ENCODE peak calls at places on chromosomes 13 and 19, in four cellular contexts. One of them, this sample, is unnamed.

GRCh38 chr13:43368003-43368402 is 344.6 kb downstream of the DNAJC15 start:
- DNase-seq in SK-N-SH: no peak
- DNase-seq in vagina: no peak
- DNase-seq in H1: no peak
- DNase-seq in this sample: no peak

GRCh38 chr13:30510811-30511371 is 45.2 kb upstream of the HMGB1 start:
- DNase-seq in SK-N-SH: no peak
- DNase-seq in vagina: no peak
- DNase-seq in H1: no peak
- DNase-seq in this sample: no peak

GRCh38 chr19:15156391-15156790 is 44.4 kb downstream of the NOTCH3 start:
- DNase-seq in SK-N-SH: no peak
- DNase-seq in vagina: no peak
- DNase-seq in H1: no peak
- DNase-seq in this sample: no peak

GRCh38 chr19:35766571-35767104 is 8.7 kb downstream of the PROSER3 start:
- DNase-seq in SK-N-SH: no peak
- DNase-seq in vagina: no peak
- DNase-seq in H1: no peak
- DNase-seq in this sample: no peak

GRCh38 chr13:108000998-108001397 is 214.3 kb downstream of the LIG4 start:
- DNase-seq in SK-N-SH: no peak
- DNase-seq in vagina: no peak
- DNase-seq in H1: no peak
- DNase-seq in this sample: no peak

GRCh38 chr19:3094638-3095374 is 644 bp downstream of the GNA11 start:
- DNase-seq in SK-N-SH: no peak
- DNase-seq in vagina: no peak
- DNase-seq in H1: no peak
- DNase-seq in this sample: no peak

GRCh38 chr13:39462456-39462855 is 140.5 kb downstream of the LHFPL6 start:
- DNase-seq in SK-N-SH: no peak
- DNase-seq in vagina: no peak
- DNase-seq in H1: no peak
- DNase-seq in this sample: no peak

GRCh38 chr13:35213911-35214310 is 262.6 kb downstream of the MAB21L1 start:
- DNase-seq in SK-N-SH: no peak
- DNase-seq in vagina: no peak
- DNase-seq in H1: no peak
- DNase-seq in this sample: no peak

GRCh38 chr19:17873661-17874422 is 2.1 kb downstream of the SLC5A5 start:
- DNase-seq in SK-N-SH: peak; percentile 98
- DNase-seq in vagina: no peak
- DNase-seq in H1: peak; percentile 91
- DNase-seq in this sample: peak; percentile 53

GRCh38 chr13:102402292-102402691 is 444 bp upstream of the FGF14 start:
- DNase-seq in SK-N-SH: peak; percentile 88
- DNase-seq in vagina: no peak
- DNase-seq in H1: peak; percentile 62
- DNase-seq in this sample: peak; percentile 12

GRCh38 chr13:111065698-111066097 is 49.4 kb upstream of the ARHGEF7 start:
- DNase-seq in SK-N-SH: no peak
- DNase-seq in vagina: no peak
- DNase-seq in H1: no peak
- DNase-seq in this sample: no peak

GRCh38 chr13:48302920-48303330 is 626 bp upstream of the RB1 start:
- DNase-seq in SK-N-SH: no peak
- DNase-seq in vagina: no peak
- DNase-seq in H1: no peak
- DNase-seq in this sample: no peak

GRCh38 chr13:87314822-87315221 is 356.3 kb upstream of the SLITRK5 start:
- DNase-seq in SK-N-SH: no peak
- DNase-seq in vagina: no peak
- DNase-seq in H1: no peak
- DNase-seq in this sample: no peak

GRCh38 chr13:22837980-22838615 is 342.7 kb upstream of the SGCG start:
- DNase-seq in SK-N-SH: peak; percentile 18
- DNase-seq in vagina: no peak
- DNase-seq in H1: no peak
- DNase-seq in this sample: no peak

GRCh38 chr19:17753976-17754375 is 2.7 kb downstream of the FCHO1 start:
- DNase-seq in SK-N-SH: no peak
- DNase-seq in vagina: no peak
- DNase-seq in H1: no peak
- DNase-seq in this sample: no peak

GRCh38 chr19:17766543-17767131 is 15.4 kb downstream of the FCHO1 start:
- DNase-seq in SK-N-SH: no peak
- DNase-seq in vagina: no peak
- DNase-seq in H1: peak; percentile 94
- DNase-seq in this sample: peak; percentile 94

GRCh38 chr13:60267498-60268202 is 103.9 kb upstream of the DIAPH3 start:
- DNase-seq in SK-N-SH: no peak
- DNase-seq in vagina: no peak
- DNase-seq in H1: peak; percentile 55
- DNase-seq in this sample: peak; percentile 13

GRCh38 chr13:114268344-114269280 is 12.8 kb upstream of the UPF3A start:
- DNase-seq in SK-N-SH: no peak
- DNase-seq in vagina: no peak
- DNase-seq in H1: no peak
- DNase-seq in this sample: no peak

GRCh38 chr13:23087884-23088283 is 92.9 kb upstream of the SGCG start:
- DNase-seq in SK-N-SH: peak; percentile 34
- DNase-seq in vagina: no peak
- DNase-seq in H1: peak; percentile 69
- DNase-seq in this sample: no peak

GRCh38 chr13:113098163-113098732 is 7.3 kb upstream of the F7 start:
- DNase-seq in SK-N-SH: no peak
- DNase-seq in vagina: no peak
- DNase-seq in H1: no peak
- DNase-seq in this sample: no peak

GRCh38 chr13:87331178-87331577 is 340.0 kb upstream of the SLITRK5 start:
- DNase-seq in SK-N-SH: no peak
- DNase-seq in vagina: no peak
- DNase-seq in H1: no peak
- DNase-seq in this sample: no peak

GRCh38 chr19:40776966-40777794 is 867 bp upstream of the RAB4B start:
- DNase-seq in SK-N-SH: peak; percentile 82
- DNase-seq in vagina: peak; percentile 95
- DNase-seq in H1: peak; percentile 89
- DNase-seq in this sample: peak; percentile 95

GRCh38 chr19:40778865-40779284 is 828 bp downstream of the RAB4B start:
- DNase-seq in SK-N-SH: no peak
- DNase-seq in vagina: no peak
- DNase-seq in H1: no peak
- DNase-seq in this sample: no peak

GRCh38 chr19:40776364-40776763 is 1.0 kb downstream of the MIA start:
- DNase-seq in SK-N-SH: no peak
- DNase-seq in vagina: no peak
- DNase-seq in H1: no peak
- DNase-seq in this sample: no peak

GRCh38 chr19:40778045-40778864 is at the start of gene RAB4B:
- DNase-seq in SK-N-SH: peak; percentile 93
- DNase-seq in vagina: peak; percentile 100
- DNase-seq in H1: peak; percentile 100
- DNase-seq in this sample: peak; percentile 100

DNA sequence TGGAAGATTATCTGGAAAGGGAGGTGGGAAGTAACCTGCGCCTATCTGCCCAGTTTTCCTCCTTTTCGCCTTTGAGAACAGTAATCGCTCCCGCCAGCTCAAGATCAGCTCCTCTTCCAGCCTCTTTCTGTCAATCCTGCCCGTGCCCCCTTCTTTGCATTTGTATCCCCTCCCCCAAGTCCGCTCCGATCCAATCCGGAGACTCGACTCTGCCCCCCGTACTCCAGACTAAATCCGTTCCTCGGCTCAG is 327 bp upstream of the RAB4B start:
- DNase-seq in SK-N-SH: no peak
- DNase-seq in vagina: no peak
- DNase-seq in H1: no peak
- DNase-seq in this sample: no peak
- TF ChIP-seq POLR2AphosphoS5 in SK-N-SH: no peak
- TF ChIP-seq POLR2AphosphoS5 in vagina: peak; percentile 33
- TF ChIP-seq POLR2AphosphoS5 in H1: no peak
- TF ChIP-seq POLR2AphosphoS5 in this sample: no peak

GRCh38 chr19:13764101-13764807 is at the start of gene MRI1:
- DNase-seq in SK-N-SH: peak; percentile 97
- DNase-seq in vagina: no peak
- DNase-seq in H1: peak; percentile 72
- DNase-seq in this sample: peak; percentile 83
- TF ChIP-seq CTCF in SK-N-SH: no peak
- TF ChIP-seq CTCF in vagina: no peak
- TF ChIP-seq CTCF in H1: no peak
- TF ChIP-seq CTCF in this sample: no peak

DNA sequence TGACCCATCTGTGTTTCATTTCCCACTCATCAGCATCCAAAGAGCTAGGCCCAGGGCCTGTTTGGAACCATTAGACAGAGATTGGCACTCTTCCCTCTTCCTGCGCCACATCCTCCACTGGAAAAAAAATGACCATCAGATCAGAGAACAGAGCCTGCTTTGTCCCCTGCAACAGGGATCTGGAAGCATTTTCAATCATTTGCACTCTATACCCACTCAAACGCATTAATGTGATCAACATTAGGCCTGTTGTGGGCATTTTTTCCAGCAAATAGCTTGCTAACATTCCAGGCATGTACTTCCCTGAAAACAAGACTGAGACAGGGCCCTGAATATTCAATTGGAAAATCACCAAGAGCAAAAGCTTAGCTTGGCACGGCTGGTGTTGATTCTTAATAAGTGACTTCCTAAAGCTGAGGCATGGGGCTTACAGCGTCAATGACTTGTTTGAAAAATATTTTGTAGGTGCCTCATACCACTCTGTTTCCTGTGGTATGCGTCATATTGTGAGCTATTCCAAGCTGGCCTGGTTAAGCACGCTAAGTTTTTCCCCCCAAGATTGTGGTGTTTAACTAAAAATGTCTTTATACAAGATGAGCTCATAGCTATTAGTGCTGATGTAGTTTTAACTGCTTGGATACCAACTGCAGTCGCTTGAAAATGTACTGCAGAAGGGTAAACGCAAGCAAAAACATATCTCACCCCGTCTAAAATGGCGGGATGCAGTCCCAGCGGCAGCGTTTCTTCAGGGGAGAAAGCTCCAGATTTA is 404.4 kb downstream of the SPRY2 start:
- DNase-seq in SK-N-SH: peak; percentile 61
- DNase-seq in vagina: no peak
- DNase-seq in H1: no peak
- DNase-seq in this sample: no peak
- TF ChIP-seq POLR2AphosphoS5 in SK-N-SH: peak; percentile 44
- TF ChIP-seq POLR2AphosphoS5 in vagina: peak; percentile 66
- TF ChIP-seq POLR2AphosphoS5 in H1: no peak
- TF ChIP-seq POLR2AphosphoS5 in this sample: no peak

DNA sequence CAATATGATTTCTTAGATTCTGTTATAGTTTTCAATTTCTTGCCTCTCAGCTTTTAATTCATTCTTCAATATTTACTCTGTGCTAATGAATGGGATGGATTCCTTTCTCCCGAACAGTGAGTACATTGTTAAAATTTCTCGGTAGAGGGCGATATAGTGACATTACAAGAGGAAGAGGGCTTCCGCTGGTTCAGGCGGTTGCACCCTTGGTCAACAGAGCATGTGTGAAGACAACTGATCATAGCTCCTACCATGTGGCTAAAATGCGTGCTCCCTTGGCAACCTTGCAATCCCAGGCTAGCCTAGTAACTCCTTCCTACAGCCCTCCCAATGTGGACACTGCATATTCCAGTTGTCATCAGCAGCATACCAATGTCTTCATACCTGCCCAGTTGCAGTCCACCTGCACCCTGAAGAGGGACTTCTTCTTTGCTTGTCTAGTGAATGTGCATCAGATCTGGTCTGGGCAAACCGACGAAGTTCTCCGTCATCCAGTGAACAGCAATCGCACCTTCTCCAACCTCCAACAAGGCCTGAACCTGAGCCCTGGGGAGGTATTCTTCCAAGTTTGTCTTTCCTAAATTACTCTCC is 653.0 kb upstream of the GPC6 start:
- DNase-seq in SK-N-SH: peak; percentile 2
- DNase-seq in vagina: no peak
- DNase-seq in H1: peak; percentile 48
- DNase-seq in this sample: no peak
- TF ChIP-seq CTCF in SK-N-SH: peak; percentile 19
- TF ChIP-seq CTCF in vagina: no peak
- TF ChIP-seq CTCF in H1: peak; percentile 57
- TF ChIP-seq CTCF in this sample: no peak

GRCh38 chr19:32651729-32652140 is 23.2 kb downstream of the ANKRD27 start:
- DNase-seq in SK-N-SH: peak; percentile 60
- DNase-seq in vagina: no peak
- DNase-seq in H1: peak; percentile 77
- DNase-seq in this sample: peak; percentile 49
- TF ChIP-seq POLR2AphosphoS5 in SK-N-SH: no peak
- TF ChIP-seq POLR2AphosphoS5 in vagina: no peak
- TF ChIP-seq POLR2AphosphoS5 in H1: no peak
- TF ChIP-seq POLR2AphosphoS5 in this sample: no peak

DNA sequence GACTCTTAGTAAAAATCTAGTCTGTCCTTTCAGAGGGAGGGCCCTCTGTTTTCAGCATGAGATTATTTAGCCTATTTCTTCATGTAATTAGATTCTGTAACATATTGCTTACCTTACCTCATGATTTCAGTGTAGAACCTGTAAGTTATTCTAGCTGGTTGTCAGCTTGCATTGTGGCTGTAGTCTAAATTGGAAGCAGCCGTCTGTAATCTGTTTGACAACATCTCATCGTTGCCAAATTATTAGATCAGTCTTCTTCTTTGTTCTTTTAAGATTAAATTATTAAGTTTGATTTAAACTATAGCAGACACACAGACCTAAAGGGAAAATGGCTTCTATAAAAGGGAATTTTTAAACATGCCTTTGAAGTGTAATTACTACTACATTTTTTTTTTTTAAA is 34.8 kb downstream of the SLAIN1 start:
- DNase-seq in SK-N-SH: peak; percentile 4
- DNase-seq in vagina: no peak
- DNase-seq in H1: no peak
- DNase-seq in this sample: no peak
- TF ChIP-seq CTCF in SK-N-SH: no peak
- TF ChIP-seq CTCF in vagina: no peak
- TF ChIP-seq CTCF in H1: no peak
- TF ChIP-seq CTCF in this sample: no peak

GRCh38 chr19:46620716-46621115 is 4.2 kb downstream of the PTGIR start:
- DNase-seq in SK-N-SH: peak; percentile 82
- DNase-seq in vagina: no peak
- DNase-seq in H1: no peak
- DNase-seq in this sample: no peak
- TF ChIP-seq POLR2AphosphoS5 in SK-N-SH: no peak
- TF ChIP-seq POLR2AphosphoS5 in vagina: no peak
- TF ChIP-seq POLR2AphosphoS5 in H1: no peak
- TF ChIP-seq POLR2AphosphoS5 in this sample: no peak

GRCh38 chr19:27775395-27775794 is 1437.6 kb downstream of the UQCRFS1 start:
- DNase-seq in SK-N-SH: no peak
- DNase-seq in vagina: no peak
- DNase-seq in H1: no peak
- DNase-seq in this sample: no peak

GRCh38 chr19:27774337-27774736 is 1438.6 kb downstream of the UQCRFS1 start:
- DNase-seq in SK-N-SH: no peak
- DNase-seq in vagina: no peak
- DNase-seq in H1: peak; percentile 77
- DNase-seq in this sample: no peak

GRCh38 chr19:27773318-27774094 is 1439.4 kb downstream of the UQCRFS1 start:
- DNase-seq in SK-N-SH: no peak
- DNase-seq in vagina: peak; percentile 70
- DNase-seq in H1: no peak
- DNase-seq in this sample: no peak

GRCh38 chr19:27776020-27776419 is 1436.9 kb downstream of the UQCRFS1 start:
- DNase-seq in SK-N-SH: no peak
- DNase-seq in vagina: no peak
- DNase-seq in H1: peak; percentile 58
- DNase-seq in this sample: no peak

GRCh38 chr19:27774827-27775226 is 1438.1 kb downstream of the UQCRFS1 start:
- DNase-seq in SK-N-SH: no peak
- DNase-seq in vagina: no peak
- DNase-seq in H1: peak; percentile 79
- DNase-seq in this sample: no peak
- TF ChIP-seq CTCF in SK-N-SH: peak; percentile 32
- TF ChIP-seq CTCF in vagina: no peak
- TF ChIP-seq CTCF in H1: peak; percentile 63
- TF ChIP-seq CTCF in this sample: no peak

This sample was measured in transverse colon.